ENCODE peak calls at places on chromosome 5, in four cellular contexts. V, N, D and I are unnamed samples.

GRCh38 chr5:143063175-143063970 is 293.2 kb downstream of the ARHGAP26 start:
- DNase-seq in V (no peak), N (peak), D (no peak), I (no peak)

GRCh38 chr5:35926389-35927051 is 11.9 kb downstream of the CAPSL start:
- DNase-seq in V (peak), N (no peak), D (peak), I (no peak)

GRCh38 chr5:10702911-10703491 is 58.0 kb downstream of the DAP start:
- DNase-seq in V (no peak), N (no peak), D (no peak), I (no peak)

GRCh38 chr5:72596956-72597355 is 89.7 kb upstream of the ZNF366 start:
- DNase-seq in V (no peak), N (no peak), D (no peak), I (no peak)

GRCh38 chr5:95959051-95959963 is 2.3 kb downstream of the ELL2 start:
- DNase-seq in V (no peak), N (no peak), D (no peak), I (no peak)

GRCh38 chr5:142925795-142926194 is 155.6 kb downstream of the ARHGAP26 start:
- DNase-seq in V (no peak), N (no peak), D (no peak), I (no peak)

GRCh38 chr5:50301756-50302155 is 139.3 kb downstream of the EMB start:
- DNase-seq in V (no peak), N (no peak), D (no peak), I (no peak)

GRCh38 chr5:137758719-137759312 is 4.7 kb upstream of the HNRNPA0 start:
- DNase-seq in V (no peak), N (no peak), D (no peak), I (no peak)

GRCh38 chr5:167786871-167787568 is 504.4 kb upstream of the WWC1 start:
- DNase-seq in V (no peak), N (no peak), D (no peak), I (no peak)

GRCh38 chr5:147845618-147846017 is 14.1 kb upstream of the SPINK1 start:
- DNase-seq in V (no peak), N (no peak), D (no peak), I (no peak)

GRCh38 chr5:124812771-124813358 is 66.4 kb upstream of the ZNF608 start:
- DNase-seq in V (no peak), N (no peak), D (no peak), I (no peak)

GRCh38 chr5:162939962-162940361 is 497.4 kb upstream of the CCNG1 start:
- DNase-seq in V (no peak), N (no peak), D (no peak), I (no peak)

GRCh38 chr5:169422087-169422486 is 121.1 kb upstream of the SLIT3 start:
- DNase-seq in V (no peak), N (no peak), D (no peak), I (no peak)

GRCh38 chr5:68066277-68066955 is 149.1 kb upstream of the PIK3R1 start:
- DNase-seq in V (no peak), N (no peak), D (no peak), I (no peak)

GRCh38 chr5:132674671-132675506 is 1.1 kb downstream of the IL4 start:
- DNase-seq in V (peak), N (no peak), D (no peak), I (no peak)

GRCh38 chr5:136129445-136129844 is 3.2 kb upstream of the SMAD5 start:
- DNase-seq in V (no peak), N (no peak), D (no peak), I (no peak)

GRCh38 chr5:169873642-169874041 is 106.7 kb downstream of the INSYN2B start:
- DNase-seq in V (no peak), N (no peak), D (no peak), I (no peak)

GRCh38 chr5:135174315-135175096 is 140.5 kb upstream of the PITX1 start:
- DNase-seq in V (no peak), N (no peak), D (no peak), I (no peak)

GRCh38 chr5:134537297-134537696 is 11.8 kb downstream of the JADE2 start:
- DNase-seq in V (no peak), N (no peak), D (no peak), I (no peak)

GRCh38 chr5:89036166-89036565 is 153.2 kb upstream of the MEF2C start:
- DNase-seq in V (no peak), N (no peak), D (no peak), I (no peak)

GRCh38 chr5:2780421-2781171 is 29.1 kb upstream of the IRX2 start:
- DNase-seq in V (no peak), N (no peak), D (no peak), I (no peak)

GRCh38 chr5:134579284-134579771 is 53.3 kb downstream of the SAR1B start:
- DNase-seq in V (no peak), N (no peak), D (no peak), I (no peak)

GRCh38 chr5:124718376-124718775 is 28.1 kb downstream of the ZNF608 start:
- DNase-seq in V (no peak), N (no peak), D (no peak), I (no peak)

GRCh38 chr5:135993248-135993893 is 35.4 kb upstream of the TGFBI start:
- DNase-seq in V (no peak), N (no peak), D (no peak), I (no peak)

GRCh38 chr5:96657068-96657467 is 5.1 kb upstream of the CAST start:
- DNase-seq in V (peak), N (no peak), D (peak), I (no peak)

GRCh38 chr5:119243888-119244287 is 111.9 kb upstream of the TNFAIP8 start:
- DNase-seq in V (no peak), N (no peak), D (no peak), I (no peak)

GRCh38 chr5:129971684-129972083 is 67.4 kb downstream of the CHSY3 start:
- DNase-seq in V (no peak), N (no peak), D (no peak), I (no peak)

GRCh38 chr5:161966544-161966943 is 101.0 kb upstream of the GABRG2 start:
- DNase-seq in V (no peak), N (no peak), D (no peak), I (no peak)

GRCh38 chr5:33501899-33502298 is 61.1 kb downstream of the TARS1 start:
- DNase-seq in V (no peak), N (no peak), D (no peak), I (no peak)

GRCh38 chr5:139474815-139475791 is 4.3 kb downstream of the SMIM33 start:
- DNase-seq in V (no peak), N (no peak), D (no peak), I (no peak)

GRCh38 chr5:19322716-19323485 is 665.1 kb downstream of the CDH18 start:
- DNase-seq in V (no peak), N (no peak), D (no peak), I (no peak)

GRCh38 chr5:57441557-57441956 is 41.1 kb downstream of the ACTBL2 start:
- DNase-seq in V (no peak), N (no peak), D (no peak), I (no peak)

GRCh38 chr5:168366124-168366523 is 74.7 kb downstream of the WWC1 start:
- DNase-seq in V (no peak), N (no peak), D (no peak), I (no peak)

GRCh38 chr5:125914471-125914870 is 508.7 kb upstream of the GRAMD2B start:
- DNase-seq in V (no peak), N (no peak), D (no peak), I (no peak)

GRCh38 chr5:156888520-156888919 is 38.4 kb downstream of the PPP1R2B start:
- DNase-seq in V (no peak), N (no peak), D (no peak), I (no peak)

GRCh38 chr5:96582343-96582742 is 79.8 kb upstream of the CAST start:
- DNase-seq in V (no peak), N (no peak), D (no peak), I (no peak)

GRCh38 chr5:113330533-113331200 is 104.1 kb downstream of the TSSK1B start:
- DNase-seq in V (peak), N (no peak), D (no peak), I (no peak)